ENCODE peak calls at places on chromosomes 12 and 14, in seven cellular contexts. One of them, this sample, is unnamed.
A peak's percentile ranks its signal among the peaks of the same experiment; 100 is the strongest.

GRCh38 chr12:27193106-27193505 is 51.0 kb upstream of the STK38L start:
- DNase-seq in IMR-90: peak; percentile 94
- DNase-seq in neural crest cell: no peak
- DNase-seq in brain microvascular endothelial cell: no peak
- DNase-seq in psoas muscle: no peak
- DNase-seq in MCF 10A: no peak
- DNase-seq in heart left ventricle: no peak
- DNase-seq in this sample: peak; percentile 36

GRCh38 chr14:57871487-57872080 is 5.7 kb upstream of the SLC35F4 start:
- DNase-seq in IMR-90: peak; percentile 28
- DNase-seq in neural crest cell: peak; percentile 29
- DNase-seq in brain microvascular endothelial cell: peak; percentile 34
- DNase-seq in psoas muscle: no peak
- DNase-seq in MCF 10A: peak; percentile 71
- DNase-seq in heart left ventricle: peak; percentile 25
- DNase-seq in this sample: peak; percentile 11

GRCh38 chr12:123436017-123436964 is at the start of gene RILPL2:
- DNase-seq in IMR-90: peak; percentile 65
- DNase-seq in neural crest cell: peak; percentile 75
- DNase-seq in brain microvascular endothelial cell: peak; percentile 77
- DNase-seq in psoas muscle: peak; percentile 89
- DNase-seq in MCF 10A: peak; percentile 81
- DNase-seq in heart left ventricle: peak; percentile 90
- DNase-seq in this sample: peak; percentile 54

GRCh38 chr14:67487937-67488893 is at the start of gene TMEM229B:
- DNase-seq in IMR-90: no peak
- DNase-seq in neural crest cell: no peak
- DNase-seq in brain microvascular endothelial cell: peak; percentile 5
- DNase-seq in psoas muscle: peak; percentile 29
- DNase-seq in MCF 10A: no peak
- DNase-seq in heart left ventricle: peak; percentile 35
- DNase-seq in this sample: no peak

GRCh38 chr14:64572721-64573508 is 23.2 kb downstream of the PPP1R36 start:
- DNase-seq in IMR-90: peak; percentile 65
- DNase-seq in neural crest cell: no peak
- DNase-seq in brain microvascular endothelial cell: no peak
- DNase-seq in psoas muscle: no peak
- DNase-seq in MCF 10A: no peak
- DNase-seq in heart left ventricle: no peak
- DNase-seq in this sample: no peak

GRCh38 chr12:101823891-101824290 is 6.9 kb downstream of the GNPTAB start:
- DNase-seq in IMR-90: no peak
- DNase-seq in neural crest cell: peak; percentile 20
- DNase-seq in brain microvascular endothelial cell: peak; percentile 7
- DNase-seq in psoas muscle: peak; percentile 23
- DNase-seq in MCF 10A: peak; percentile 65
- DNase-seq in heart left ventricle: peak; percentile 66
- DNase-seq in this sample: no peak

GRCh38 chr12:2562400-2562799 is 232.4 kb upstream of the FKBP4 start:
- DNase-seq in IMR-90: no peak
- DNase-seq in neural crest cell: no peak
- DNase-seq in brain microvascular endothelial cell: no peak
- DNase-seq in psoas muscle: no peak
- DNase-seq in MCF 10A: no peak
- DNase-seq in heart left ventricle: no peak
- DNase-seq in this sample: no peak

GRCh38 chr12:24879644-24880043 is 69.3 kb downstream of the BCAT1 start:
- DNase-seq in IMR-90: no peak
- DNase-seq in neural crest cell: no peak
- DNase-seq in brain microvascular endothelial cell: no peak
- DNase-seq in psoas muscle: no peak
- DNase-seq in MCF 10A: no peak
- DNase-seq in heart left ventricle: no peak
- DNase-seq in this sample: no peak

GRCh38 chr12:26629864-26630263 is 203.1 kb downstream of the ITPR2 start:
- DNase-seq in IMR-90: peak; percentile 70
- DNase-seq in neural crest cell: no peak
- DNase-seq in brain microvascular endothelial cell: peak; percentile 53
- DNase-seq in psoas muscle: no peak
- DNase-seq in MCF 10A: no peak
- DNase-seq in heart left ventricle: no peak
- DNase-seq in this sample: no peak

GRCh38 chr14:54722791-54723432 is 156.0 kb downstream of the SAMD4A start:
- DNase-seq in IMR-90: peak; percentile 36
- DNase-seq in neural crest cell: no peak
- DNase-seq in brain microvascular endothelial cell: peak; percentile 32
- DNase-seq in psoas muscle: no peak
- DNase-seq in MCF 10A: peak; percentile 33
- DNase-seq in heart left ventricle: no peak
- DNase-seq in this sample: no peak

GRCh38 chr12:916240-916639 is 33.3 kb downstream of the RAD52 start:
- DNase-seq in IMR-90: no peak
- DNase-seq in neural crest cell: no peak
- DNase-seq in brain microvascular endothelial cell: no peak
- DNase-seq in psoas muscle: peak; percentile 24
- DNase-seq in MCF 10A: no peak
- DNase-seq in heart left ventricle: no peak
- DNase-seq in this sample: no peak

GRCh38 chr14:74620497-74620921 is 8.5 kb upstream of the LTBP2 start:
- DNase-seq in IMR-90: peak; percentile 95
- DNase-seq in neural crest cell: no peak
- DNase-seq in brain microvascular endothelial cell: peak; percentile 96
- DNase-seq in psoas muscle: no peak
- DNase-seq in MCF 10A: peak; percentile 98
- DNase-seq in heart left ventricle: peak; percentile 23
- DNase-seq in this sample: peak; percentile 65

GRCh38 chr14:60561845-60562746 is 53.1 kb downstream of the SIX6 start:
- DNase-seq in IMR-90: peak; percentile 82
- DNase-seq in neural crest cell: peak; percentile 51
- DNase-seq in brain microvascular endothelial cell: peak; percentile 66
- DNase-seq in psoas muscle: peak; percentile 31
- DNase-seq in MCF 10A: peak; percentile 71
- DNase-seq in heart left ventricle: peak; percentile 46
- DNase-seq in this sample: no peak

GRCh38 chr12:42587564-42588307 is 1.8 kb downstream of the PRICKLE1 start:
- DNase-seq in IMR-90: peak; percentile 16
- DNase-seq in neural crest cell: no peak
- DNase-seq in brain microvascular endothelial cell: no peak
- DNase-seq in psoas muscle: no peak
- DNase-seq in MCF 10A: no peak
- DNase-seq in heart left ventricle: no peak
- DNase-seq in this sample: no peak

GRCh38 chr12:108935165-108935564 is 55.3 kb downstream of the DAO start:
- DNase-seq in IMR-90: no peak
- DNase-seq in neural crest cell: no peak
- DNase-seq in brain microvascular endothelial cell: no peak
- DNase-seq in psoas muscle: no peak
- DNase-seq in MCF 10A: no peak
- DNase-seq in heart left ventricle: no peak
- DNase-seq in this sample: no peak

GRCh38 chr12:76915381-76916169 is 36.8 kb upstream of the CSRP2 start:
- DNase-seq in IMR-90: no peak
- DNase-seq in neural crest cell: no peak
- DNase-seq in brain microvascular endothelial cell: no peak
- DNase-seq in psoas muscle: no peak
- DNase-seq in MCF 10A: peak; percentile 17
- DNase-seq in heart left ventricle: no peak
- DNase-seq in this sample: no peak

GRCh38 chr12:64609543-64610091 is 678 bp upstream of the RASSF3 start:
- DNase-seq in IMR-90: peak; percentile 20
- DNase-seq in neural crest cell: no peak
- DNase-seq in brain microvascular endothelial cell: peak; percentile 0
- DNase-seq in psoas muscle: no peak
- DNase-seq in MCF 10A: no peak
- DNase-seq in heart left ventricle: no peak
- DNase-seq in this sample: no peak

GRCh38 chr12:67475725-67476124 is 172.8 kb upstream of the DYRK2 start:
- DNase-seq in IMR-90: no peak
- DNase-seq in neural crest cell: no peak
- DNase-seq in brain microvascular endothelial cell: no peak
- DNase-seq in psoas muscle: no peak
- DNase-seq in MCF 10A: no peak
- DNase-seq in heart left ventricle: no peak
- DNase-seq in this sample: no peak

GRCh38 chr12:26109343-26109841 is 15.4 kb downstream of the BHLHE41 start:
- DNase-seq in IMR-90: peak; percentile 81
- DNase-seq in neural crest cell: no peak
- DNase-seq in brain microvascular endothelial cell: no peak
- DNase-seq in psoas muscle: peak; percentile 54
- DNase-seq in MCF 10A: no peak
- DNase-seq in heart left ventricle: peak; percentile 43
- DNase-seq in this sample: peak; percentile 50

GRCh38 chr14:95189400-95190162 is 32.3 kb upstream of the DICER1 start:
- DNase-seq in IMR-90: no peak
- DNase-seq in neural crest cell: no peak
- DNase-seq in brain microvascular endothelial cell: no peak
- DNase-seq in psoas muscle: no peak
- DNase-seq in MCF 10A: no peak
- DNase-seq in heart left ventricle: no peak
- DNase-seq in this sample: no peak

GRCh38 chr12:6177593-6178358 is 22.4 kb upstream of the CD9 start:
- DNase-seq in IMR-90: no peak
- DNase-seq in neural crest cell: no peak
- DNase-seq in brain microvascular endothelial cell: no peak
- DNase-seq in psoas muscle: no peak
- DNase-seq in MCF 10A: no peak
- DNase-seq in heart left ventricle: no peak
- DNase-seq in this sample: no peak

GRCh38 chr14:104913413-104913812 is 11.3 kb upstream of the PLD4 start:
- DNase-seq in IMR-90: no peak
- DNase-seq in neural crest cell: no peak
- DNase-seq in brain microvascular endothelial cell: no peak
- DNase-seq in psoas muscle: no peak
- DNase-seq in MCF 10A: no peak
- DNase-seq in heart left ventricle: no peak
- DNase-seq in this sample: no peak

GRCh38 chr14:55843718-55844403 is 263.9 kb downstream of the KTN1 start:
- DNase-seq in IMR-90: peak; percentile 14
- DNase-seq in neural crest cell: no peak
- DNase-seq in brain microvascular endothelial cell: no peak
- DNase-seq in psoas muscle: no peak
- DNase-seq in MCF 10A: no peak
- DNase-seq in heart left ventricle: no peak
- DNase-seq in this sample: no peak
- TF ChIP-seq CTCF in IMR-90: peak; percentile 39
- TF ChIP-seq CTCF in neural crest cell: peak; percentile 45
- TF ChIP-seq CTCF in brain microvascular endothelial cell: peak; percentile 28
- TF ChIP-seq CTCF in psoas muscle: peak; percentile 17
- TF ChIP-seq CTCF in MCF 10A: peak; percentile 30
- TF ChIP-seq CTCF in heart left ventricle: peak; percentile 30
- TF ChIP-seq CTCF in this sample: peak; percentile 22

GRCh38 chr12:80838024-80838658 is 99.6 kb downstream of the LIN7A start:
- DNase-seq in IMR-90: no peak
- DNase-seq in neural crest cell: no peak
- DNase-seq in brain microvascular endothelial cell: no peak
- DNase-seq in psoas muscle: no peak
- DNase-seq in MCF 10A: no peak
- DNase-seq in heart left ventricle: no peak
- DNase-seq in this sample: no peak
- TF ChIP-seq CTCF in IMR-90: no peak
- TF ChIP-seq CTCF in neural crest cell: no peak
- TF ChIP-seq CTCF in brain microvascular endothelial cell: no peak
- TF ChIP-seq CTCF in psoas muscle: no peak
- TF ChIP-seq CTCF in MCF 10A: no peak
- TF ChIP-seq CTCF in heart left ventricle: no peak
- TF ChIP-seq CTCF in this sample: no peak

GRCh38 chr12:132284071-132284492 is 45.3 kb downstream of the GALNT9 start:
- DNase-seq in IMR-90: peak; percentile 12
- DNase-seq in neural crest cell: no peak
- DNase-seq in brain microvascular endothelial cell: peak; percentile 39
- DNase-seq in psoas muscle: peak; percentile 6
- DNase-seq in MCF 10A: peak; percentile 48
- DNase-seq in heart left ventricle: no peak
- DNase-seq in this sample: no peak
- TF ChIP-seq CTCF in IMR-90: peak; percentile 38
- TF ChIP-seq CTCF in neural crest cell: peak; percentile 40
- TF ChIP-seq CTCF in brain microvascular endothelial cell: peak; percentile 52
- TF ChIP-seq CTCF in psoas muscle: no peak
- TF ChIP-seq CTCF in MCF 10A: peak; percentile 23
- TF ChIP-seq CTCF in heart left ventricle: no peak
- TF ChIP-seq CTCF in this sample: peak; percentile 7

GRCh38 chr12:132506328-132506727 is 16.4 kb downstream of the FBRSL1 start:
- DNase-seq in IMR-90: no peak
- DNase-seq in neural crest cell: no peak
- DNase-seq in brain microvascular endothelial cell: no peak
- DNase-seq in psoas muscle: no peak
- DNase-seq in MCF 10A: no peak
- DNase-seq in heart left ventricle: no peak
- DNase-seq in this sample: no peak
- TF ChIP-seq CTCF in IMR-90: no peak
- TF ChIP-seq CTCF in neural crest cell: no peak
- TF ChIP-seq CTCF in brain microvascular endothelial cell: no peak
- TF ChIP-seq CTCF in psoas muscle: no peak
- TF ChIP-seq CTCF in MCF 10A: no peak
- TF ChIP-seq CTCF in heart left ventricle: no peak
- TF ChIP-seq CTCF in this sample: no peak

GRCh38 chr14:93150227-93151206 is 34.2 kb downstream of the MOAP1 start:
- DNase-seq in IMR-90: no peak
- DNase-seq in neural crest cell: no peak
- DNase-seq in brain microvascular endothelial cell: no peak
- DNase-seq in psoas muscle: no peak
- DNase-seq in MCF 10A: peak; percentile 87
- DNase-seq in heart left ventricle: no peak
- DNase-seq in this sample: no peak
- TF ChIP-seq CTCF in IMR-90: no peak
- TF ChIP-seq CTCF in neural crest cell: no peak
- TF ChIP-seq CTCF in brain microvascular endothelial cell: no peak
- TF ChIP-seq CTCF in psoas muscle: no peak
- TF ChIP-seq CTCF in MCF 10A: no peak
- TF ChIP-seq CTCF in heart left ventricle: no peak
- TF ChIP-seq CTCF in this sample: no peak

GRCh38 chr12:4908694-4909396 is 860 bp upstream of the KCNA1 start:
- DNase-seq in IMR-90: no peak
- DNase-seq in neural crest cell: peak; percentile 57
- DNase-seq in brain microvascular endothelial cell: no peak
- DNase-seq in psoas muscle: no peak
- DNase-seq in MCF 10A: no peak
- DNase-seq in heart left ventricle: no peak
- DNase-seq in this sample: no peak
- TF ChIP-seq CTCF in IMR-90: no peak
- TF ChIP-seq CTCF in neural crest cell: peak; percentile 55
- TF ChIP-seq CTCF in brain microvascular endothelial cell: peak; percentile 43
- TF ChIP-seq CTCF in psoas muscle: no peak
- TF ChIP-seq CTCF in MCF 10A: no peak
- TF ChIP-seq CTCF in heart left ventricle: peak; percentile 17
- TF ChIP-seq CTCF in this sample: no peak

DNA sequence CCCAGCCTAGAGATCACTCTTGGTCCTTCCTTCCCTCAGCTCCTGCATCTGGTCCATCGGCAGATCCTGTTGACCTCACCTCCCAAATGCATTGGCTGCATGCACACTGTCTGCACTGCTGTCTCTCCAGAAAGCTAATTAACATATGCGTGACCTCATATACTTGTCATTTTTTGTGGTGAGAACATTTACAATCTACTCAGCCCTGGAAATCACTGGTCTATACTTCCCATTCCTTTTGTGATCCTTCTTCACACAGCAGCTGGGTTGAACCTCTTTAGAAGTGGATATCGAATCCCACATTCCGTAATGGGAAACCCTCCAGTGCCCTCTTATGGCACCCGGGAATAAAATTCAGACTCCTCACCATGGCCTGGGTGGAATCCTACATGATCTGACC is 45.0 kb downstream of the SMOC1 start:
- DNase-seq in IMR-90: peak; percentile 61
- DNase-seq in neural crest cell: no peak
- DNase-seq in brain microvascular endothelial cell: no peak
- DNase-seq in psoas muscle: no peak
- DNase-seq in MCF 10A: no peak
- DNase-seq in heart left ventricle: no peak
- DNase-seq in this sample: no peak
- TF ChIP-seq CTCF in IMR-90: no peak
- TF ChIP-seq CTCF in neural crest cell: no peak
- TF ChIP-seq CTCF in brain microvascular endothelial cell: no peak
- TF ChIP-seq CTCF in psoas muscle: no peak
- TF ChIP-seq CTCF in MCF 10A: no peak
- TF ChIP-seq CTCF in heart left ventricle: no peak
- TF ChIP-seq CTCF in this sample: no peak

This sample was measured in AG09319.